ENCODE peak calls at places on chromosomes 2 and 18, in four cellular contexts. J is HepG2, Y is K562, D is GM12878. V is an unnamed sample.

GRCh38 chr2:84452624-84453023 is 6.5 kb downstream of the SUCLG1 start:
- DNase-seq in D (no peak), Y (no peak), J (no peak), V (no peak)

GRCh38 chr2:73111300-73112025 is 1.3 kb downstream of the RAB11FIP5 start:
- DNase-seq in J (peak; percentile 35), Y (peak; percentile 61), D (no peak), V (peak; percentile 61)

GRCh38 chr2:10654069-10654468 is 35.7 kb downstream of the NOL10 start:
- DNase-seq in J (no peak), Y (no peak), D (no peak), V (no peak)

GRCh38 chr2:101302016-101302415 is 6.5 kb downstream of the RNF149 start:
- DNase-seq in D (no peak), Y (no peak), J (no peak), V (no peak)

GRCh38 chr2:197360744-197361156 is 50.2 kb upstream of the ANKRD44 start:
- DNase-seq in J (no peak), Y (no peak), D (no peak), V (no peak)

GRCh38 chr2:234989183-234989701 is 37.4 kb downstream of the SH3BP4 start:
- DNase-seq in Y (no peak), D (no peak), J (no peak), V (no peak)

GRCh38 chr18:9513971-9514512 is 38.7 kb downstream of the RALBP1 start:
- DNase-seq in J (peak; percentile 72), D (no peak), Y (no peak), V (peak; percentile 70)

GRCh38 chr2:101766337-101766736 is 68.8 kb downstream of the MAP4K4 start:
- DNase-seq in J (no peak), Y (no peak), D (no peak), V (no peak)

GRCh38 chr18:77360315-77361186 is 110.9 kb downstream of the GALR1 start:
- DNase-seq in J (no peak), Y (no peak), D (no peak), V (no peak)

GRCh38 chr2:1236596-1236995 is 176.7 kb upstream of the TPO start:
- DNase-seq in J (no peak), Y (no peak), D (no peak), V (no peak)

GRCh38 chr2:60867007-60867406 is 14.4 kb upstream of the REL start:
- DNase-seq in D (no peak), J (no peak), Y (no peak), V (no peak)

GRCh38 chr2:235314371-235314915 is 179.4 kb upstream of the AGAP1 start:
- DNase-seq in D (no peak), Y (no peak), J (no peak), V (no peak)

DNA sequence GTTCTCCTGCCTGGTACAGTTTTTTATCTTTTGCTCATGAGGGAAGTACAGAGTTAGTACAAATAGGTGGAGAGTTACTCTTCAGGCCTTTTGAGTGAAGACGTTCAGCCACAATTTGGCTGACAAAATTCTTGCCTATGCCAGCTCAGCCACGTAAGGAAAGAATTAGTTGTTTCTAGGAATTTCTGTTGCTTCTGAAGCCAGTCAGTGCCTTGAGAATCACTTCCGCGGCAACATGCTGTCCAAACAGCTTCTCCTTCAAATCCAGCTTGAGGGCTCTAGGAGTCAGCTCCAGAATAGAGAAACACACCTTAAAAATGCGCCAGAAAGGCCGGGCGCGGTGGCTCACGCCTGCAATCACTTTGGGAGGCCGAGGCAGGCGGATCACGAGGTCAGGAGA is 27.5 kb downstream of the M1AP start:
- DNase-seq in Y (no peak), J (no peak), D (no peak), V (no peak)
- TF ChIP-seq ESRRA in Y (no peak), J (no peak), D (no peak), V (no peak)

GRCh38 chr18:44238449-44238848 is 442.2 kb upstream of the SETBP1 start:
- DNase-seq in J (no peak), Y (no peak), D (no peak), V (no peak)
- H3K4me1 ChIP-seq in J (no peaks in the 10 kb centered on the region), Y (no peaks in the 10 kb centered on the region), D (no peaks in the 10 kb centered on the region), V (no peaks in the 10 kb centered on the region)

GRCh38 chr2:239178954-239179353 is 221.9 kb downstream of the HDAC4 start:
- DNase-seq in J (no peak), Y (no peak), D (no peak), V (no peak)
- TF ChIP-seq ESRRA in J (no peak), Y (no peak), D (no peak), V (no peak)

DNA sequence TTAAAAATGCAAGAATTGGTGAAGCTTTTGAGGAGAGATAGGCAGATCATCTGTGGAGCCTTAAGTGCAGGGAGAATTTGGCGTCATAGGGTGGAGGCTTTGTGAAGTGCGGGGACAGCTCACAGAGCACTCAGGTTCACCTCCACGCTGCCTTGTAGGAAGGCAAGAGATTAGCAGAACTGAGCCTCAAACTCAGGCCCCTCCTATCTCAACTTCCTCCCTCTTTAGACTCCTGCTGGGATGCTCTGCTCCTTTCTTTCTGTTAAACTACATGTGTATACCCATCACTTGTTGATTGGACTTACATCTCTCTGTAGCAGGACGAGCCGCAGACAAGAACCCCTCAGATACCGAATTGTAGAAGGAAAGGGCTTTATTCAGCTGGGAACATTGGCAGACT is 422.2 kb downstream of the SETBP1 start:
- DNase-seq in J (no peak), Y (no peak), D (no peak), V (no peak)
- H3K4me1 ChIP-seq in J (no peaks in the 10 kb centered on the region), Y (no peaks in the 10 kb centered on the region), D (peaks cover 52% of the 10 kb centered on the region), V (no peaks in the 10 kb centered on the region)

DNA sequence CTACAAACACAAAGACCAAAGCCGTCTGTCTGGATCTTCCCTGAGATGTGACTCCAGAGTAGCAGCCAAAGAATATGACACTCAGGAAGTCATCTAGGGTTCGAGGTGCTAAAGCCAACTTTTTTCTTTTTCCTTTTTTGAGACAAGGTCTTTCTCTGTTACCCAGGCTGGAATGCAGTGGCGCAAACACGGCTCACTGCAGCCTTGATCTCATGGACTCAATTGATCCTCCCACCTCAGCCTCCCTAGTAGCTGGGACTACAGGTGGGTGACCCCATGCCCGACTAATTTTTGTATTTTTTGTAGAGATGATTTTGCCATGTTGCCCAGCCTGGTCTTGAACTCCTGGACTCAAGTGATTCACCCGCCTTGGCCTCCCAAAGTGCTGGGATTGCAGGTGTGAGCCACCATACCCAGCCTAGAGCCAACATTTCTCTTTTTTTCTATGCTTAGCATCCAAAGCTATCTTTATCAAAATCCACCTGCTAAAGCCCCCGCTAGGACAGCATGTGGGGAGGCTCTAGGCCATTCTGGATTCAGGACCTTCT is 92.8 kb downstream of the TMEM17 start:
- DNase-seq in J (peak; percentile 47), D (no peak), Y (no peak), V (no peak)
- TF ChIP-seq ESRRA in J (no peak), D (no peak), Y (no peak), V (no peak)

DNA sequence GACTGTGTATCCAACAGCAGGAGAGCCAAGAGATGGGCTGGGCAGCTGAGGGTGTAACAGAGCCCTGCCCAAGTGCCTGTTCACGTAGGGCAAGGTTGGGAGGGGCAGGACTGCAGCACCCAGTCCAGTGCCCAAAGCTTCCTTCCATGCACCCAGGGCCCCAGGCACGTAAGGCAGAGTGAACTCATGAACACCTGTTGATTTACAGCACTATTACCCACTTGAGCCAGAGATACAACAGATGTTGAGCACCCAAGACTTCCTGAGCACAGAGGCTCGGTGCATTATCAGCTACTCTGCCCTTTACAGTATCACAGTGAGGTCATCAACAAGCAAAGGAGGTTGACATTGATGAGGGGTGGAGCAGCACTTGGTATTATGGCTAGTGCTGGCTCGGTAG is 50.2 kb upstream of the FHL2 start:
- DNase-seq in J (no peak), D (no peak), Y (peak; percentile 41), V (peak; percentile 3)
- H3K4me1 ChIP-seq in J (no peaks in the 10 kb centered on the region), D (no peaks in the 10 kb centered on the region), Y (peaks cover 3% of the 10 kb centered on the region), V (peaks cover 15% of the 10 kb centered on the region)

V was measured in A549.